ENCODE peak calls at places on chromosomes 5 and 9, in six cellular contexts. X is suprapubic skin; D is natural killer cell treated with Interleukin-12 subunit alpha and Interleukin-12 subunit beta and Interleukin-15 and Interleukin-18, amount 100 ng/mL, for 72 hours; L is PC-9; E is aorta; T is tibial artery. G is an unnamed sample.

GRCh38 chr5:10654566-10654965 is 90.7 kb downstream of the ANKRD33B start:
- DNase-seq in L (no peak), X (no peak), D (no peak), T (no peak), E (no peak), G (no peak)

GRCh38 chr5:42404366-42404765 is 18.9 kb upstream of the GHR start:
- DNase-seq in L (no peak), D (no peak), T (no peak), X (no peak), E (no peak), G (no peak)

GRCh38 chr5:97501965-97502305 is 318.9 kb upstream of the RIOK2 start:
- DNase-seq in L (no peak), X (no peak), T (no peak), D (no peak), E (no peak), G (no peak)

GRCh38 chr9:13554626-13555025 is 275.1 kb upstream of the MPDZ start:
- DNase-seq in X (no peak), T (no peak), E (no peak), L (no peak), D (no peak), G (no peak)

GRCh38 chr5:119328753-119329602 is 26.8 kb upstream of the TNFAIP8 start:
- DNase-seq in T (no peak), D (peak), L (no peak), E (no peak), X (no peak), G (peak)

GRCh38 chr5:34915856-34916192 is 313 bp downstream of the BRIX1 start:
- DNase-seq in L (no peak), X (no peak), D (no peak), T (no peak), E (no peak), G (no peak)

GRCh38 chr5:107857785-107858184 is 187.0 kb upstream of the EFNA5 start:
- DNase-seq in D (no peak), E (no peak), X (no peak), T (no peak), L (no peak), G (no peak)

GRCh38 chr5:55816342-55816741 is 34.8 kb upstream of the IL31RA start:
- DNase-seq in D (no peak), E (no peak), L (no peak), X (no peak), T (no peak), G (peak)

GRCh38 chr5:60801406-60802090 is 42.5 kb downstream of the ELOVL7 start:
- DNase-seq in T (no peak), X (no peak), L (no peak), E (no peak), D (no peak), G (no peak)

GRCh38 chr5:156584856-156585255 is 257.9 kb downstream of the SGCD start:
- DNase-seq in X (no peak), E (no peak), L (no peak), D (no peak), T (no peak), G (no peak)

GRCh38 chr5:139738193-139738592 is 57.4 kb upstream of the PSD2 start:
- DNase-seq in L (no peak), D (no peak), X (no peak), E (no peak), T (no peak), G (no peak)